ENCODE peak calls at places on chromosomes 16 and 17, in five cellular contexts. C is HCT116, T is GM23338, J is GM12878, I is HepG2. M is an unnamed sample.

GRCh38 chr17:20073056-20073979 is 64.2 kb downstream of the SPECC1 start:
- DNase-seq in C (no peak), J (no peak), T (peak), I (no peak), M (no peak)

GRCh38 chr16:11370084-11370931 is 25.0 kb downstream of the RMI2 start:
- DNase-seq in T (no peak), I (peak), C (no peak), J (peak), M (no peak)

GRCh38 chr17:79949646-79950292 is 85.9 kb downstream of the TBC1D16 start:
- DNase-seq in T (peak), C (no peak), I (no peak), J (no peak), M (no peak)

GRCh38 chr16:6016530-6017184 is 919.1 kb upstream of the EEF2KMT start:
- DNase-seq in I (peak), J (no peak), T (peak), C (no peak), M (no peak)

GRCh38 chr16:55113195-55113594 is 182.5 kb downstream of the IRX5 start:
- DNase-seq in C (no peak), T (no peak), J (no peak), I (no peak), M (no peak)

GRCh38 chr16:3740186-3740585 is 22.9 kb upstream of the TRAP1 start:
- DNase-seq in J (no peak), C (no peak), I (no peak), T (no peak), M (no peak)

GRCh38 chr16:50234771-50235556 is 31.4 kb upstream of the ADCY7 start:
- DNase-seq in I (no peak), C (no peak), T (no peak), J (no peak), M (no peak)

GRCh38 chr16:89484923-89485679 is 5.3 kb downstream of the ANKRD11 start:
- DNase-seq in J (peak), C (no peak), I (no peak), T (peak), M (no peak)

GRCh38 chr16:1281517-1281916 is 25.6 kb downstream of the TPSD1 start:
- DNase-seq in T (no peak), J (no peak), C (no peak), I (no peak), M (no peak)

GRCh38 chr16:19907161-19907992 is 22.7 kb upstream of the GPRC5B start:
- DNase-seq in J (peak), I (peak), T (peak), C (peak), M (peak)

GRCh38 chr16:87645802-87646201 is 43.5 kb downstream of the JPH3 start:
- DNase-seq in T (no peak), I (no peak), J (no peak), C (no peak), M (no peak)

GRCh38 chr17:8647202-8647601 is 16.7 kb upstream of the MYH10 start:
- DNase-seq in C (no peak), T (no peak), I (no peak), J (no peak), M (no peak)

GRCh38 chr17:50451943-50452626 is 16.6 kb downstream of the CHAD start:
- DNase-seq in T (no peak), C (no peak), J (peak), I (no peak), M (no peak)

GRCh38 chr17:1180958-1181768 is 1.4 kb upstream of the ABR start:
- DNase-seq in I (no peak), C (no peak), J (no peak), T (peak), M (no peak)

GRCh38 chr17:38893612-38894011 is 23.8 kb downstream of the LASP1 start:
- DNase-seq in T (no peak), C (no peak), I (no peak), J (no peak), M (peak)

GRCh38 chr17:79231766-79232287 is 157.2 kb downstream of the ENGASE start:
- DNase-seq in C (no peak), I (no peak), J (no peak), T (no peak), M (no peak)

GRCh38 chr17:30225112-30225511 is 10.4 kb downstream of the SLC6A4 start:
- DNase-seq in I (peak), C (no peak), T (no peak), J (no peak), M (no peak)

GRCh38 chr17:48907713-48908046 is 527 bp upstream of the UBE2Z start:
- DNase-seq in T (peak), I (no peak), J (no peak), C (no peak), M (no peak)

GRCh38 chr16:69476920-69477418 is 52.5 kb downstream of the CYB5B start:
- DNase-seq in C (peak), J (no peak), I (peak), T (no peak), M (peak)

GRCh38 chr17:15886804-15887203 is 58.1 kb upstream of the ADORA2B start:
- DNase-seq in T (no peak), J (no peak), C (no peak), I (no peak), M (no peak)

GRCh38 chr17:50170662-50171370 is 5.0 kb downstream of the SGCA start:
- DNase-seq in J (peak), I (no peak), C (no peak), T (no peak), M (no peak)

GRCh38 chr17:9499041-9499440 is 76.6 kb downstream of the STX8 start:
- DNase-seq in C (no peak), I (no peak), T (no peak), J (no peak), M (no peak)

GRCh38 chr17:16273499-16273898 is 56.5 kb downstream of the PIGL start:
- DNase-seq in J (no peak), T (no peak), I (no peak), C (peak), M (peak)

GRCh38 chr17:50484341-50485155 is 5.9 kb downstream of the RSAD1 start:
- DNase-seq in C (no peak), J (no peak), I (no peak), T (no peak), M (no peak)

GRCh38 chr16:68370921-68371651 is 60.3 kb downstream of the PRMT7 start:
- DNase-seq in T (no peak), C (no peak), I (no peak), J (no peak), M (no peak)

GRCh38 chr17:3892095-3892998 is 506 bp downstream of the CAMKK1 start:
- DNase-seq in T (peak), I (peak), J (no peak), C (no peak), M (peak)

GRCh38 chr17:64385187-64386083 is 5.2 kb downstream of the PECAM1 start:
- DNase-seq in J (peak), I (peak), T (no peak), C (peak), M (peak)

GRCh38 chr17:76149214-76149613 is 8.2 kb upstream of the FOXJ1 start:
- DNase-seq in J (no peak), C (no peak), T (no peak), I (no peak), M (no peak)

GRCh38 chr17:55430531-55431228 is 9.0 kb upstream of the MMD start:
- DNase-seq in J (no peak), I (no peak), T (no peak), C (no peak), M (no peak)

GRCh38 chr17:34252138-34252889 is 2.8 kb upstream of the CCL2 start:
- DNase-seq in I (no peak), C (no peak), J (peak), T (peak), M (peak)

GRCh38 chr16:48123104-48123788 is 32.5 kb downstream of the ABCC12 start:
- DNase-seq in I (peak), J (no peak), C (peak), T (no peak), M (peak)

GRCh38 chr16:8667492-8667891 is 6.9 kb upstream of the ABAT start:
- DNase-seq in T (peak), C (no peak), I (no peak), J (no peak), M (no peak)

GRCh38 chr16:28161626-28162025 is 50.1 kb downstream of the XPO6 start:
- DNase-seq in C (no peak), T (no peak), J (no peak), I (no peak), M (no peak)

GRCh38 chr16:81214745-81215166 is 23.7 kb upstream of the BCO1 start:
- DNase-seq in C (peak), T (peak), J (no peak), I (peak), M (peak)

GRCh38 chr16:21233045-21233520 is 416 bp upstream of the ANKS4B start:
- DNase-seq in I (no peak), C (no peak), J (no peak), T (no peak), M (no peak)
- TF ChIP-seq EZH2 in I (no peak), C (no peak), J (no peak), T (no peak), M (no peak)

DNA sequence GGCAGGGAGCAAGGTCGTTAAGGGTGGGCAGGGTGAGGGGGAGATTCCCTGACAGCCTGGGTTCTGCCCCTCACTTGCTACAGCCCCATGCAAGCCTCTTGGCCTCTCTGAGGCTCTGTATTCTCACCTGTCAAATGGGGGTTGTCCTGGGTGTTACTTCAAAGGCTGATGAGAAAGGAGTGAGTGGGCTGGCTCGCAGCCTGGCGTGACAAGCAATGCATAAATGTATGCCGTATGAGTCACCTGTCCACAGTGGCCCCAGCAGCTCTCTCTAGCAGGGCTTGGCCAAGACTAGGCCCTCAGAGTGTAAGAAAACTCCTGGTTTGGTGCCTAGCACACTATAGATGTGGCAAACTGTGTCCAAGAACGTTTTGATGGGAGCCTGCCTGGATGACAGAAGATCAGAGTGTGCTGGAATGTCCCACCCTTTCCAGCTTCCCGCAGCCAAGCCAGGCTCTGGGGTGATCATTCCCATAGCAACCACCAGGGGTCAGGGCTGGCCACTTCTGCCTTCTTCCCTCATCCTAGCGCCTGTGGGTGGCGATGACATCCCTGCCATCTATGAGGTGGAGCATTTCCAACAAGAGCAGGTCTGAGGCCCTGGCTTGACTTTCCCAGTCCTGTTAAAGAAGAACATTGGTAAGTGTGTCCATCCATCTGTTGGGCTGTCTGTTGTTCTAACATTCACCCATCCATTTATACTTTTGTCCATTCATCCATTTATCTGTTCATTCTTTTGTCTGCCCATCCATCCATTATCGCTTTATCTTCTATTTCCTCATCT is 37.2 kb upstream of the ADGRG1 start:
- DNase-seq in I (peak), J (no peak), C (peak), T (peak), M (peak)
- H3K4me2 ChIP-seq in I (peak), J (peak), C (peak), T (no peak), M (peak)

GRCh38 chr16:73390491-73390890 is 342.6 kb upstream of the ZFHX3 start:
- DNase-seq in T (no peak), J (no peak), C (no peak), I (no peak), M (no peak)
- TF ChIP-seq POLR2AphosphoS5 in T (no peak), J (no peak), C (no peak), I (no peak), M (no peak)

GRCh38 chr17:73466704-73467433 is 155.1 kb upstream of the CDC42EP4 start:
- DNase-seq in T (no peak), J (no peak), C (no peak), I (peak), M (no peak)
- TF ChIP-seq EZH2 in T (no peak), J (no peak), C (no peak), I (no peak), M (no peak)

GRCh38 chr17:43710101-43710500 is 48.4 kb upstream of the MEOX1 start:
- DNase-seq in J (no peak), T (no peak), I (no peak), C (no peak), M (no peak)

GRCh38 chr17:43714338-43715149 is 44.0 kb downstream of the SOST start:
- DNase-seq in I (no peak), J (no peak), C (no peak), T (no peak), M (peak)

GRCh38 chr17:43717913-43718312 is 40.7 kb downstream of the SOST start:
- DNase-seq in J (no peak), I (no peak), T (no peak), C (no peak), M (no peak)

GRCh38 chr17:43712397-43712796 is 46.2 kb downstream of the SOST start:
- DNase-seq in T (no peak), J (no peak), I (no peak), C (no peak), M (no peak)

GRCh38 chr17:43713494-43714162 is 45.0 kb downstream of the SOST start:
- DNase-seq in C (no peak), I (no peak), J (no peak), T (peak), M (peak)
- H3K4me2 ChIP-seq in C (peak), I (peak), J (peak), T (peak), M (peak)

GRCh38 chr17:62627904-62628603 is 584 bp downstream of the MRC2 start:
- DNase-seq in T (peak), I (no peak), J (no peak), C (no peak), M (peak)
- TF ChIP-seq POLR2AphosphoS5 in T (no peak), I (no peak), J (no peak), C (no peak), M (no peak)

DNA sequence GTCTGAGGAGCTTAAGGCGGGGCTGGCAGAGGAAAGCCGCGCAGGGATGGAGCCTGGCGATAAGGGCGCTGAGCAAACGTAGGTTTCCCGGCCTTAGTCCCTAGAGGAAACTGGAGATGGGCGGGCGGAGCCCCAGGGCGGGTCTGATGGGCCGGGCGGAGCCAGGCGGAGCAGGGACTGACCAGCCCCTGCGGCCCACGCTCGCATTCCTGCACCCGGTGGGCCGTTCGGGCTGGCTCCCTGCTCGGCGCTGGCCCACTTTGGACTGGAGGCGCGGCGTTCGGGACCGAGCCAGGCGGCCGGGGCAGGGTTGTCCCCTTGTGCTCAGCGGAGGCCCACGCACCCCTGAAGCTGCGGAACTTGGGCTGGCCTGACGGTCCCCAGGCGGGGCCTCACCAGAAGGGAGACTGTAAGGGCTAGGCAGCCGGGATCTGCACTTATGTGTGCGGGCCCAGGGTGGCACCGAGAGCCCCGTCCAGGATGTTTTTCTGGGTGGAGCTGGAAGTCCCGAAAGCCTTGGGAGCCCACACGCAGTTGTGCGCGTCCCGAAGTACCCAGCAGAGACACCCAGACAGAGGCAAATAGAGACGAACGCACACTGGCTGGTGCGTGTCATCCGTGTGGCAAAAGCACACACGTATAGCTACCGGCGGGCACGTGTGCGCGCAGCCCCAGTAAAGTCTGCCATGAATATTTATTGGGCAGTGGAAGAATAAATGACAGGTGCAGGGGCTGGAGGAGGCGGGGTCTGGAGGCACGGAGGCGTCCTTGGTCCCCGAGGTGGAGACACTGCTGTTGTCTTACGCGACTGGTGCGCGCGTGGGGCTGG is 1.4 kb downstream of the PYDC1 start:
- DNase-seq in C (peak), T (peak), J (no peak), I (peak), M (peak)
- TF ChIP-seq EZH2 in C (no peak), T (peak), J (no peak), I (peak), M (peak)

GRCh38 chr16:77763994-77764393 is 24.4 kb upstream of the VAT1L start:
- DNase-seq in J (no peak), I (no peak), C (no peak), T (no peak), M (no peak)
- H3K4me2 ChIP-seq in J (no peak), I (peak), C (no peak), T (no peak), M (no peak)

DNA sequence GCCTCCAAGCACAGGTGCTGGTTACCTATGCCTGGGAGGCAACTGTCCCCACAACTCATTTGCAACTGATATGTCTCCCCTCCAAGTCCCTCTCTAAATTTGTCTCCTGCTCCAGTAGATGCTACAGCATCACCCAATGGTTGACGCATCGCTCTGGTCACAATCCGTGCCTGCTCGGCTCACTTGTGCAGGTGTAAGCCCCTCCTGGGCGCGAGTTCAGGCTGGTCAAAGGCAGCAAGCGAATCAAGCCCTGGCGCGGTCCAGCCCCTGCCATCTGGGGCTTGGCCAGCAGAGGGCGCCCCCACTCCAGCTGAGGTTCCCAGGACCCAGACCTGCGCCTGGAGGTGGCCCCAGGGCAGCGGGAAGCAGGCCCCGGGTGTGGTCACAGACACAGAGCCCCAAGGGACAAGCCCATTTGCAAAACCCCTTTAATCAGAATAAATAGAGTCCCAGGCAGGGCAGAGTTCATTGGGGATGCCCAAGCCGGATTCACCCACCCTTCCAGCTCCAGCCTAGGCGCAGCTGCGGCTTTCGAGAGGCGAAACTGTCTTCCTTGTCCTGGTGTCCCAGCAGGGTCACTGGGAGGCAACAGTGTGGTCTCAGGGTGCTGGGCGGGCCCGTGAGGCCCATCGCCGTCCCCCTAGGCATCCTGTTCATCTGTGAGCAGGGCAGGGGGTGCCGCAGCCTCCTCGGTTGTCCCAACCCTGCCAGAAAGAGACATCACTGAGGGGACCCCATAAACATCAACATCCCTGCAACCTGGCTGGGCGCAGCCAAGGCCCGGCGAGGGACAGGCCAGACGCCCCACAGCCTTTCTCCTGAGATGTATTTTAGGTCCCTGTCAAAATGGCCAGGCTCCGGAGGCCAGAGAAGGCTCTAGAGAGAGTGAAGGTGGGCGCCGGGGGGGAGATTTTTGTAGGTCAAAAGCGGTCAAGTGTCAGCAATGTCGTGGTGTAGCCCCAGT is 15.8 kb downstream of the TMC6 start:
- DNase-seq in T (peak), J (no peak), I (peak), C (peak), M (peak)
- TF ChIP-seq POLR2AphosphoS5 in T (no peak), J (peak), I (no peak), C (peak), M (no peak)